ENCODE peak calls at places on chromosome 13, in nine cellular contexts. One of them, this sample, is unnamed.

GRCh38 chr13:24997367-24997967 is 98.5 kb upstream of the PABPC3 start:
- DNase-seq in CD4-positive, alpha-beta T cell: no peak
- DNase-seq in transverse colon: no peak
- DNase-seq in OCI-LY7: peak; percentile 59
- DNase-seq in astrocyte of the spinal cord: peak; percentile 40
- DNase-seq in HL-60: peak; percentile 34
- DNase-seq in esophagus squamous epithelium: no peak
- DNase-seq in stomach: no peak
- DNase-seq in tibial nerve: no peak
- DNase-seq in this sample: no peak

GRCh38 chr13:88586263-88586662 is 915.1 kb downstream of the SLITRK5 start:
- DNase-seq in CD4-positive, alpha-beta T cell: no peak
- DNase-seq in transverse colon: no peak
- DNase-seq in OCI-LY7: no peak
- DNase-seq in astrocyte of the spinal cord: peak; percentile 17
- DNase-seq in HL-60: no peak
- DNase-seq in esophagus squamous epithelium: no peak
- DNase-seq in stomach: no peak
- DNase-seq in tibial nerve: no peak
- DNase-seq in this sample: no peak

GRCh38 chr13:28730762-28731161 is 12.0 kb upstream of the SLC46A3 start:
- DNase-seq in CD4-positive, alpha-beta T cell: no peak
- DNase-seq in transverse colon: no peak
- DNase-seq in OCI-LY7: no peak
- DNase-seq in astrocyte of the spinal cord: no peak
- DNase-seq in HL-60: no peak
- DNase-seq in esophagus squamous epithelium: no peak
- DNase-seq in stomach: no peak
- DNase-seq in tibial nerve: no peak
- DNase-seq in this sample: no peak

GRCh38 chr13:108342369-108343289 is 73.1 kb downstream of the TNFSF13B start:
- DNase-seq in CD4-positive, alpha-beta T cell: no peak
- DNase-seq in transverse colon: no peak
- DNase-seq in OCI-LY7: no peak
- DNase-seq in astrocyte of the spinal cord: peak; percentile 55
- DNase-seq in HL-60: peak; percentile 36
- DNase-seq in esophagus squamous epithelium: no peak
- DNase-seq in stomach: no peak
- DNase-seq in tibial nerve: no peak
- DNase-seq in this sample: no peak

GRCh38 chr13:51373451-51373850 is 34.0 kb downstream of the SERPINE3 start:
- DNase-seq in CD4-positive, alpha-beta T cell: no peak
- DNase-seq in transverse colon: no peak
- DNase-seq in OCI-LY7: no peak
- DNase-seq in astrocyte of the spinal cord: no peak
- DNase-seq in HL-60: no peak
- DNase-seq in esophagus squamous epithelium: no peak
- DNase-seq in stomach: no peak
- DNase-seq in tibial nerve: no peak
- DNase-seq in this sample: no peak

GRCh38 chr13:43077446-43077845 is 54.1 kb downstream of the DNAJC15 start:
- DNase-seq in CD4-positive, alpha-beta T cell: no peak
- DNase-seq in transverse colon: no peak
- DNase-seq in OCI-LY7: no peak
- DNase-seq in astrocyte of the spinal cord: no peak
- DNase-seq in HL-60: no peak
- DNase-seq in esophagus squamous epithelium: no peak
- DNase-seq in stomach: no peak
- DNase-seq in tibial nerve: no peak
- DNase-seq in this sample: no peak

GRCh38 chr13:20360835-20361412 is 128.8 kb upstream of the GJB6 start:
- DNase-seq in CD4-positive, alpha-beta T cell: no peak
- DNase-seq in transverse colon: no peak
- DNase-seq in OCI-LY7: no peak
- DNase-seq in astrocyte of the spinal cord: peak; percentile 10
- DNase-seq in HL-60: no peak
- DNase-seq in esophagus squamous epithelium: no peak
- DNase-seq in stomach: no peak
- DNase-seq in tibial nerve: no peak
- DNase-seq in this sample: no peak

GRCh38 chr13:99008577-99008976 is 30.7 kb upstream of the DOCK9 start:
- DNase-seq in CD4-positive, alpha-beta T cell: no peak
- DNase-seq in transverse colon: no peak
- DNase-seq in OCI-LY7: no peak
- DNase-seq in astrocyte of the spinal cord: no peak
- DNase-seq in HL-60: no peak
- DNase-seq in esophagus squamous epithelium: no peak
- DNase-seq in stomach: no peak
- DNase-seq in tibial nerve: no peak
- DNase-seq in this sample: no peak

GRCh38 chr13:106349080-106349841 is 186.2 kb downstream of the EFNB2 start:
- DNase-seq in CD4-positive, alpha-beta T cell: no peak
- DNase-seq in transverse colon: peak; percentile 69
- DNase-seq in OCI-LY7: no peak
- DNase-seq in astrocyte of the spinal cord: peak; percentile 77
- DNase-seq in HL-60: no peak
- DNase-seq in esophagus squamous epithelium: no peak
- DNase-seq in stomach: peak; percentile 69
- DNase-seq in tibial nerve: no peak
- DNase-seq in this sample: no peak

GRCh38 chr13:104320446-104320845 is 1254.2 kb upstream of the SLC10A2 start:
- DNase-seq in CD4-positive, alpha-beta T cell: no peak
- DNase-seq in transverse colon: no peak
- DNase-seq in OCI-LY7: no peak
- DNase-seq in astrocyte of the spinal cord: no peak
- DNase-seq in HL-60: no peak
- DNase-seq in esophagus squamous epithelium: no peak
- DNase-seq in stomach: no peak
- DNase-seq in tibial nerve: no peak
- DNase-seq in this sample: no peak

GRCh38 chr13:90800082-90800746 is 547.3 kb upstream of the MIR17HG start:
- DNase-seq in CD4-positive, alpha-beta T cell: no peak
- DNase-seq in transverse colon: peak; percentile 25
- DNase-seq in OCI-LY7: no peak
- DNase-seq in astrocyte of the spinal cord: no peak
- DNase-seq in HL-60: no peak
- DNase-seq in esophagus squamous epithelium: no peak
- DNase-seq in stomach: no peak
- DNase-seq in tibial nerve: peak; percentile 49
- DNase-seq in this sample: peak; percentile 58

GRCh38 chr13:100234524-100235136 is 145.7 kb downstream of the PCCA start:
- DNase-seq in CD4-positive, alpha-beta T cell: no peak
- DNase-seq in transverse colon: no peak
- DNase-seq in OCI-LY7: no peak
- DNase-seq in astrocyte of the spinal cord: peak; percentile 47
- DNase-seq in HL-60: no peak
- DNase-seq in esophagus squamous epithelium: no peak
- DNase-seq in stomach: no peak
- DNase-seq in tibial nerve: no peak
- DNase-seq in this sample: no peak

GRCh38 chr13:48214519-48215121 is 18.4 kb upstream of the ITM2B start:
- DNase-seq in CD4-positive, alpha-beta T cell: no peak
- DNase-seq in transverse colon: no peak
- DNase-seq in OCI-LY7: no peak
- DNase-seq in astrocyte of the spinal cord: no peak
- DNase-seq in HL-60: no peak
- DNase-seq in esophagus squamous epithelium: no peak
- DNase-seq in stomach: no peak
- DNase-seq in tibial nerve: no peak
- DNase-seq in this sample: no peak

GRCh38 chr13:53342623-53343022 is 314.0 kb downstream of the OLFM4 start:
- DNase-seq in CD4-positive, alpha-beta T cell: no peak
- DNase-seq in transverse colon: no peak
- DNase-seq in OCI-LY7: no peak
- DNase-seq in astrocyte of the spinal cord: no peak
- DNase-seq in HL-60: no peak
- DNase-seq in esophagus squamous epithelium: no peak
- DNase-seq in stomach: no peak
- DNase-seq in tibial nerve: no peak
- DNase-seq in this sample: no peak

GRCh38 chr13:71858647-71859046 is 8.4 kb downstream of the DACH1 start:
- DNase-seq in CD4-positive, alpha-beta T cell: no peak
- DNase-seq in transverse colon: no peak
- DNase-seq in OCI-LY7: no peak
- DNase-seq in astrocyte of the spinal cord: no peak
- DNase-seq in HL-60: no peak
- DNase-seq in esophagus squamous epithelium: no peak
- DNase-seq in stomach: no peak
- DNase-seq in tibial nerve: no peak
- DNase-seq in this sample: no peak

GRCh38 chr13:108272333-108272732 is 2.8 kb downstream of the TNFSF13B start:
- DNase-seq in CD4-positive, alpha-beta T cell: no peak
- DNase-seq in transverse colon: no peak
- DNase-seq in OCI-LY7: no peak
- DNase-seq in astrocyte of the spinal cord: peak; percentile 13
- DNase-seq in HL-60: no peak
- DNase-seq in esophagus squamous epithelium: no peak
- DNase-seq in stomach: no peak
- DNase-seq in tibial nerve: no peak
- DNase-seq in this sample: no peak

GRCh38 chr13:20411638-20412342 is 113.9 kb downstream of the CRYL1 start:
- DNase-seq in CD4-positive, alpha-beta T cell: peak; percentile 9
- DNase-seq in transverse colon: no peak
- DNase-seq in OCI-LY7: no peak
- DNase-seq in astrocyte of the spinal cord: no peak
- DNase-seq in HL-60: peak; percentile 79
- DNase-seq in esophagus squamous epithelium: no peak
- DNase-seq in stomach: no peak
- DNase-seq in tibial nerve: no peak
- DNase-seq in this sample: no peak

GRCh38 chr13:106610511-106610910 is 42.6 kb upstream of the ARGLU1 start:
- DNase-seq in CD4-positive, alpha-beta T cell: no peak
- DNase-seq in transverse colon: no peak
- DNase-seq in OCI-LY7: no peak
- DNase-seq in astrocyte of the spinal cord: peak; percentile 30
- DNase-seq in HL-60: no peak
- DNase-seq in esophagus squamous epithelium: no peak
- DNase-seq in stomach: no peak
- DNase-seq in tibial nerve: no peak
- DNase-seq in this sample: no peak

GRCh38 chr13:76894401-76895110 is 8.4 kb upstream of the KCTD12 start:
- DNase-seq in CD4-positive, alpha-beta T cell: no peak
- DNase-seq in transverse colon: no peak
- DNase-seq in OCI-LY7: no peak
- DNase-seq in astrocyte of the spinal cord: no peak
- DNase-seq in HL-60: no peak
- DNase-seq in esophagus squamous epithelium: no peak
- DNase-seq in stomach: no peak
- DNase-seq in tibial nerve: no peak
- DNase-seq in this sample: no peak

GRCh38 chr13:111947026-111947810 is 119.7 kb upstream of the SOX1 start:
- DNase-seq in CD4-positive, alpha-beta T cell: no peak
- DNase-seq in transverse colon: no peak
- DNase-seq in OCI-LY7: no peak
- DNase-seq in astrocyte of the spinal cord: no peak
- DNase-seq in HL-60: no peak
- DNase-seq in esophagus squamous epithelium: no peak
- DNase-seq in stomach: peak; percentile 23
- DNase-seq in tibial nerve: no peak
- DNase-seq in this sample: no peak

GRCh38 chr13:76723551-76724232 is 162.5 kb downstream of the KCTD12 start:
- DNase-seq in CD4-positive, alpha-beta T cell: no peak
- DNase-seq in transverse colon: peak; percentile 11
- DNase-seq in OCI-LY7: no peak
- DNase-seq in astrocyte of the spinal cord: peak; percentile 85
- DNase-seq in HL-60: peak; percentile 83
- DNase-seq in esophagus squamous epithelium: no peak
- DNase-seq in stomach: no peak
- DNase-seq in tibial nerve: no peak
- DNase-seq in this sample: peak; percentile 62

GRCh38 chr13:98839826-98840769 is 87.6 kb upstream of the SLC15A1 start:
- DNase-seq in CD4-positive, alpha-beta T cell: peak; percentile 13
- DNase-seq in transverse colon: peak; percentile 51
- DNase-seq in OCI-LY7: peak; percentile 52
- DNase-seq in astrocyte of the spinal cord: peak; percentile 85
- DNase-seq in HL-60: peak; percentile 52
- DNase-seq in esophagus squamous epithelium: no peak
- DNase-seq in stomach: peak; percentile 62
- DNase-seq in tibial nerve: peak; percentile 33
- DNase-seq in this sample: peak; percentile 86

DNA sequence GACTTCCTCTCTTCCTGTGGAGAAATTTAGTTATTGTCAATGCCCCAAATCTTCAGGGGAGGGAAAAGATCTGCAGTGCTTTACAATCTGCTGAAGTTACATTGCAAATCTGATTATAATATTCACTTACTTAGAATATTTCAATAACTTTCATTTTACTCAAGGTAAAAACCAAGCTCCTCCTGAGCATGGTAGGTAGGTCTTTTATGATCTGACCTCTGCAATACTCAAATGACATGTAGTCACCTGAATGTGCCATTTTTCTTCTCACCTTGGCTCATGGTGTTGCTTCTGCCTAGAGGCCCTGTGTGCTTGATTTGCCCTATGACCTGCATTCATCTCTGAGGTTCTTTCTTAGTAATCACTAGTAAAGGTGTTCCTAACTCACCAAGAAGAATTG is 331.4 kb downstream of the HS6ST3 start:
- DNase-seq in CD4-positive, alpha-beta T cell: no peak
- DNase-seq in transverse colon: no peak
- DNase-seq in OCI-LY7: no peak
- DNase-seq in astrocyte of the spinal cord: no peak
- DNase-seq in HL-60: no peak
- DNase-seq in esophagus squamous epithelium: no peak
- DNase-seq in stomach: no peak
- DNase-seq in tibial nerve: no peak
- DNase-seq in this sample: no peak
- TF ChIP-seq CTCF in CD4-positive, alpha-beta T cell: no peak
- TF ChIP-seq CTCF in transverse colon: no peak
- TF ChIP-seq CTCF in OCI-LY7: no peak
- TF ChIP-seq CTCF in astrocyte of the spinal cord: no peak
- TF ChIP-seq CTCF in HL-60: no peak
- TF ChIP-seq CTCF in esophagus squamous epithelium: no peak
- TF ChIP-seq CTCF in stomach: no peak
- TF ChIP-seq CTCF in tibial nerve: no peak
- TF ChIP-seq CTCF in this sample: no peak

GRCh38 chr13:27622102-27622820 is 569 bp downstream of the POLR1D start:
- DNase-seq in CD4-positive, alpha-beta T cell: no peak
- DNase-seq in transverse colon: peak; percentile 35
- DNase-seq in OCI-LY7: peak; percentile 40
- DNase-seq in astrocyte of the spinal cord: peak; percentile 27
- DNase-seq in HL-60: peak; percentile 9
- DNase-seq in esophagus squamous epithelium: no peak
- DNase-seq in stomach: no peak
- DNase-seq in tibial nerve: no peak
- DNase-seq in this sample: no peak
- TF ChIP-seq CTCF in CD4-positive, alpha-beta T cell: no peak
- TF ChIP-seq CTCF in transverse colon: no peak
- TF ChIP-seq CTCF in OCI-LY7: peak; percentile 56
- TF ChIP-seq CTCF in astrocyte of the spinal cord: peak; percentile 46
- TF ChIP-seq CTCF in HL-60: no peak
- TF ChIP-seq CTCF in esophagus squamous epithelium: peak; percentile 28
- TF ChIP-seq CTCF in stomach: peak; percentile 8
- TF ChIP-seq CTCF in tibial nerve: no peak
- TF ChIP-seq CTCF in this sample: peak; percentile 33

GRCh38 chr13:39273953-39274352 is 235.7 kb downstream of the NHLRC3 start:
- DNase-seq in CD4-positive, alpha-beta T cell: no peak
- DNase-seq in transverse colon: peak; percentile 17
- DNase-seq in OCI-LY7: peak; percentile 47
- DNase-seq in astrocyte of the spinal cord: peak; percentile 13
- DNase-seq in HL-60: peak; percentile 11
- DNase-seq in esophagus squamous epithelium: no peak
- DNase-seq in stomach: peak; percentile 33
- DNase-seq in tibial nerve: no peak
- DNase-seq in this sample: no peak
- TF ChIP-seq CTCF in CD4-positive, alpha-beta T cell: no peak
- TF ChIP-seq CTCF in transverse colon: peak; percentile 20
- TF ChIP-seq CTCF in OCI-LY7: peak; percentile 69
- TF ChIP-seq CTCF in astrocyte of the spinal cord: peak; percentile 29
- TF ChIP-seq CTCF in HL-60: no peak
- TF ChIP-seq CTCF in esophagus squamous epithelium: peak; percentile 18
- TF ChIP-seq CTCF in stomach: peak; percentile 38
- TF ChIP-seq CTCF in tibial nerve: no peak
- TF ChIP-seq CTCF in this sample: no peak

GRCh38 chr13:67061750-67062149 is 168.4 kb downstream of the PCDH9 start:
- DNase-seq in CD4-positive, alpha-beta T cell: no peak
- DNase-seq in transverse colon: no peak
- DNase-seq in OCI-LY7: no peak
- DNase-seq in astrocyte of the spinal cord: no peak
- DNase-seq in HL-60: no peak
- DNase-seq in esophagus squamous epithelium: no peak
- DNase-seq in stomach: no peak
- DNase-seq in tibial nerve: no peak
- DNase-seq in this sample: no peak
- TF ChIP-seq CTCF in CD4-positive, alpha-beta T cell: no peak
- TF ChIP-seq CTCF in transverse colon: no peak
- TF ChIP-seq CTCF in OCI-LY7: no peak
- TF ChIP-seq CTCF in astrocyte of the spinal cord: no peak
- TF ChIP-seq CTCF in HL-60: no peak
- TF ChIP-seq CTCF in esophagus squamous epithelium: no peak
- TF ChIP-seq CTCF in stomach: no peak
- TF ChIP-seq CTCF in tibial nerve: no peak
- TF ChIP-seq CTCF in this sample: no peak